ENCODE peak calls at places on chromosomes 13 and 19, in six cellular contexts. I is stimulated activated naive CD8-positive, alpha-beta T cell treated with anti-CD3 and anti-CD28 coated beads, Interleukin-15, Interleukin-2, amounts not matched to agents 100 U/mL and 50 U/mL, for 24 hours; D is progenitor cell of endocrine pancreas; C is stimulated activated CD8-positive, alpha-beta memory T cell treated with anti-CD3 and anti-CD28 coated beads, Interleukin-15, amount 100 ng/mL, for 4 hours; E is choroid plexus epithelial cell; A is naive thymus-derived CD8-positive, alpha-beta T cell. G is an unnamed sample.

GRCh38 chr19:23395041-23395721 is at the start of gene ZNF91:
- DNase-seq in D (peak; percentile 72), I (peak; percentile 88), E (peak; percentile 98), C (peak; percentile 77), A (peak; percentile 94), G (peak; percentile 96)

GRCh38 chr13:29921542-29921941 is 71.1 kb upstream of the UBL3 start:
- DNase-seq in I (no peak), C (no peak), D (no peak), E (no peak), A (no peak), G (no peak)

GRCh38 chr19:35539314-35539713 is 6.1 kb downstream of the GAPDHS start:
- DNase-seq in E (no peak), D (no peak), C (no peak), I (no peak), A (no peak), G (no peak)

GRCh38 chr19:49690656-49691242 is at the start of gene CPT1C:
- DNase-seq in E (peak; percentile 71), C (no peak), A (peak; percentile 53), D (peak; percentile 64), I (peak; percentile 70), G (peak; percentile 94)

GRCh38 chr13:28401303-28402056 is 93.4 kb downstream of the FLT1 start:
- DNase-seq in D (no peak), C (no peak), E (peak; percentile 84), A (no peak), I (no peak), G (no peak)

GRCh38 chr13:43546821-43547220 is 240.0 kb downstream of the ENOX1 start:
- DNase-seq in C (no peak), I (no peak), E (no peak), D (no peak), A (no peak), G (no peak)

GRCh38 chr19:10508036-10508435 is 4.9 kb upstream of the KEAP1 start:
- DNase-seq in A (no peak), I (no peak), E (no peak), C (no peak), D (no peak), G (no peak)

GRCh38 chr13:49428041-49428763 is 15.7 kb downstream of the CAB39L start:
- DNase-seq in C (no peak), I (no peak), E (no peak), D (no peak), A (no peak), G (no peak)

GRCh38 chr13:94157705-94158218 is 321.7 kb downstream of the DCT start:
- DNase-seq in I (no peak), C (no peak), D (no peak), A (no peak), E (peak; percentile 67), G (no peak)

GRCh38 chr19:40090256-40091204 is at the start of gene ZNF780A:
- DNase-seq in A (peak; percentile 83), D (peak; percentile 60), C (peak; percentile 51), E (peak; percentile 53), I (peak; percentile 82), G (peak; percentile 39)

GRCh38 chr19:873084-874019 is 13.9 kb downstream of the CFD start:
- DNase-seq in E (peak; percentile 52), A (peak; percentile 84), D (no peak), C (no peak), I (peak; percentile 76), G (no peak)

GRCh38 chr13:20126460-20127262 is 34.2 kb downstream of the GJA3 start:
- DNase-seq in I (no peak), E (no peak), D (no peak), A (no peak), C (no peak), G (no peak)

GRCh38 chr19:37594982-37595382 is 306 bp downstream of the ZNF540 start:
- DNase-seq in C (peak; percentile 34), D (peak; percentile 25), E (peak; percentile 65), A (no peak), I (peak; percentile 57), G (no peak)

GRCh38 chr13:23630349-23631093 is 60.3 kb downstream of the TNFRSF19 start:
- DNase-seq in D (no peak), A (no peak), E (no peak), I (no peak), C (no peak), G (no peak)

GRCh38 chr19:38684862-38685665 is 37.6 kb downstream of the ACTN4 start:
- DNase-seq in C (no peak), A (no peak), E (no peak), I (no peak), D (no peak), G (no peak)

GRCh38 chr13:74134777-74135305 is 637 bp upstream of the KLF12 start:
- DNase-seq in I (peak; percentile 83), D (peak; percentile 50), A (peak; percentile 79), C (peak; percentile 57), E (no peak), G (no peak)

GRCh38 chr19:13475044-13475443 is 31.2 kb downstream of the CACNA1A start:
- DNase-seq in E (no peak), A (no peak), I (no peak), D (no peak), C (no peak), G (no peak)

GRCh38 chr19:1590641-1591397 is 1.8 kb downstream of the MBD3 start:
- DNase-seq in C (no peak), I (peak; percentile 52), D (no peak), A (peak; percentile 36), E (peak; percentile 40), G (peak; percentile 25)

GRCh38 chr19:51136333-51136732 is 5.8 kb upstream of the SIGLEC7 start:
- DNase-seq in C (no peak), D (no peak), A (no peak), E (no peak), I (no peak), G (no peak)

GRCh38 chr13:113475280-113475679 is 15.2 kb downstream of the DCUN1D2 start:
- DNase-seq in D (no peak), E (no peak), C (no peak), A (no peak), I (no peak), G (no peak)

GRCh38 chr13:81051873-81052272 is 710.9 kb upstream of the SPRY2 start:
- DNase-seq in C (no peak), A (no peak), I (no peak), D (no peak), E (peak; percentile 5), G (peak; percentile 27)

GRCh38 chr19:40443930-40444180 is 280 bp downstream of the SERTAD3 start:
- DNase-seq in D (no peak), I (no peak), C (no peak), A (no peak), E (peak; percentile 43), G (no peak)

GRCh38 chr13:74325106-74325505 is 190.9 kb upstream of the KLF12 start:
- DNase-seq in D (no peak), E (peak; percentile 92), I (no peak), A (no peak), C (no peak), G (peak; percentile 56)

GRCh38 chr19:3320354-3320670 is 46.1 kb upstream of the NFIC start:
- DNase-seq in E (no peak), I (no peak), A (no peak), D (no peak), C (no peak), G (no peak)

GRCh38 chr19:50204811-50205675 is 1.6 kb downstream of the MYH14 start:
- DNase-seq in C (no peak), A (no peak), I (peak; percentile 8), D (peak; percentile 93), E (no peak), G (no peak)

GRCh38 chr13:93794197-93794885 is 567.7 kb downstream of the GPC6 start:
- DNase-seq in C (no peak), E (no peak), A (no peak), I (peak; percentile 47), D (no peak), G (no peak)

GRCh38 chr13:37701972-37702371 is 103.4 kb upstream of the POSTN start:
- DNase-seq in I (no peak), C (no peak), E (peak; percentile 98), A (no peak), D (no peak), G (no peak)

GRCh38 chr13:99439048-99439447 is 62.2 kb upstream of the TM9SF2 start:
- DNase-seq in I (no peak), C (no peak), E (no peak), D (no peak), A (no peak), G (no peak)

GRCh38 chr13:39587939-39588338 is 15.1 kb downstream of the LHFPL6 start:
- DNase-seq in D (no peak), I (no peak), E (no peak), A (no peak), C (no peak), G (no peak)

GRCh38 chr13:44927953-44928352 is 61.3 kb downstream of the NUFIP1 start:
- DNase-seq in C (no peak), A (no peak), E (no peak), D (no peak), I (no peak), G (no peak)

GRCh38 chr19:18385675-18386542 is at the start of gene GDF15:
- DNase-seq in E (peak; percentile 98), I (peak; percentile 64), C (no peak), D (peak; percentile 59), A (no peak), G (peak; percentile 21)

GRCh38 chr13:42047561-42048322 is 706 bp upstream of the DGKH start:
- DNase-seq in E (peak; percentile 71), A (peak; percentile 26), D (peak; percentile 15), I (peak; percentile 59), C (no peak), G (no peak)

GRCh38 chr13:41917641-41918040 is 43.3 kb downstream of the VWA8 start:
- DNase-seq in E (peak; percentile 87), A (peak; percentile 54), C (no peak), I (no peak), D (no peak), G (no peak)

GRCh38 chr19:33505168-33505567 is 16.4 kb downstream of the PEPD start:
- DNase-seq in I (no peak), A (no peak), D (no peak), E (no peak), C (no peak), G (no peak)

GRCh38 chr19:12484371-12485322 is at the start of gene ZNF709:
- DNase-seq in D (peak; percentile 92), C (peak; percentile 78), A (peak; percentile 90), E (peak; percentile 83), I (peak; percentile 92), G (peak; percentile 47)

GRCh38 chr13:33606692-33607091 is 211.3 kb upstream of the RFC3 start:
- DNase-seq in D (no peak), E (peak; percentile 60), I (no peak), A (no peak), C (no peak), G (no peak)